ENCODE peak calls at places on chromosomes 7 and 10, in six cellular contexts. One of them, this sample, is unnamed.

GRCh38 chr10:78526347-78526746 is 492.7 kb downstream of the RPS24 start:
- DNase-seq in neural crest cell: no peak
- DNase-seq in upper lobe of left lung: no peak
- DNase-seq in B cell: no peak
- DNase-seq in AG04449: no peak
- DNase-seq in Peyer's patch: no peak
- DNase-seq in this sample: no peak

GRCh38 chr10:21174670-21175495 is 277.8 kb upstream of the NEBL start:
- DNase-seq in neural crest cell: no peak
- DNase-seq in upper lobe of left lung: no peak
- DNase-seq in B cell: no peak
- DNase-seq in AG04449: no peak
- DNase-seq in Peyer's patch: no peak
- DNase-seq in this sample: no peak

GRCh38 chr10:35508647-35509046 is 96.5 kb upstream of the GJD4 start:
- DNase-seq in neural crest cell: no peak
- DNase-seq in upper lobe of left lung: no peak
- DNase-seq in B cell: no peak
- DNase-seq in AG04449: no peak
- DNase-seq in Peyer's patch: no peak
- DNase-seq in this sample: no peak

GRCh38 chr7:77687747-77688144 is 8.5 kb upstream of the RSBN1L start:
- DNase-seq in neural crest cell: no peak
- DNase-seq in upper lobe of left lung: peak; percentile 46
- DNase-seq in B cell: no peak
- DNase-seq in AG04449: no peak
- DNase-seq in Peyer's patch: no peak
- DNase-seq in this sample: no peak

GRCh38 chr10:103111031-103111917 is 81.8 kb downstream of the NT5C2 start:
- DNase-seq in neural crest cell: no peak
- DNase-seq in upper lobe of left lung: no peak
- DNase-seq in B cell: no peak
- DNase-seq in AG04449: no peak
- DNase-seq in Peyer's patch: no peak
- DNase-seq in this sample: no peak

GRCh38 chr7:78149787-78150186 is 351.2 kb downstream of the PHTF2 start:
- DNase-seq in neural crest cell: no peak
- DNase-seq in upper lobe of left lung: no peak
- DNase-seq in B cell: no peak
- DNase-seq in AG04449: peak; percentile 59
- DNase-seq in Peyer's patch: no peak
- DNase-seq in this sample: no peak

GRCh38 chr7:39539816-39540215 is 26.4 kb upstream of the YAE1 start:
- DNase-seq in neural crest cell: no peak
- DNase-seq in upper lobe of left lung: no peak
- DNase-seq in B cell: no peak
- DNase-seq in AG04449: no peak
- DNase-seq in Peyer's patch: no peak
- DNase-seq in this sample: no peak

GRCh38 chr7:8443871-8444756 is 10.7 kb downstream of the NXPH1 start:
- DNase-seq in neural crest cell: peak; percentile 34
- DNase-seq in upper lobe of left lung: no peak
- DNase-seq in B cell: no peak
- DNase-seq in AG04449: no peak
- DNase-seq in Peyer's patch: no peak
- DNase-seq in this sample: no peak

GRCh38 chr7:88141025-88141424 is 78.8 kb downstream of the SRI start:
- DNase-seq in neural crest cell: no peak
- DNase-seq in upper lobe of left lung: no peak
- DNase-seq in B cell: no peak
- DNase-seq in AG04449: no peak
- DNase-seq in Peyer's patch: no peak
- DNase-seq in this sample: no peak

GRCh38 chr10:91621483-91622113 is 11.3 kb downstream of the PPP1R3C start:
- DNase-seq in neural crest cell: no peak
- DNase-seq in upper lobe of left lung: no peak
- DNase-seq in B cell: no peak
- DNase-seq in AG04449: no peak
- DNase-seq in Peyer's patch: no peak
- DNase-seq in this sample: no peak

GRCh38 chr7:151168787-151169162 is 1.3 kb upstream of the GBX1 start:
- DNase-seq in neural crest cell: no peak
- DNase-seq in upper lobe of left lung: no peak
- DNase-seq in B cell: no peak
- DNase-seq in AG04449: no peak
- DNase-seq in Peyer's patch: no peak
- DNase-seq in this sample: no peak

GRCh38 chr7:151166629-151167196 is 781 bp downstream of the GBX1 start:
- DNase-seq in neural crest cell: no peak
- DNase-seq in upper lobe of left lung: no peak
- DNase-seq in B cell: no peak
- DNase-seq in AG04449: no peak
- DNase-seq in Peyer's patch: no peak
- DNase-seq in this sample: no peak

GRCh38 chr7:151168022-151168786 is 710 bp upstream of the GBX1 start:
- DNase-seq in neural crest cell: peak; percentile 53
- DNase-seq in upper lobe of left lung: peak; percentile 41
- DNase-seq in B cell: no peak
- DNase-seq in AG04449: no peak
- DNase-seq in Peyer's patch: peak; percentile 61
- DNase-seq in this sample: peak; percentile 54

GRCh38 chr7:151172273-151173141 is 5.0 kb upstream of the GBX1 start:
- DNase-seq in neural crest cell: peak; percentile 86
- DNase-seq in upper lobe of left lung: peak; percentile 90
- DNase-seq in B cell: peak; percentile 75
- DNase-seq in AG04449: no peak
- DNase-seq in Peyer's patch: peak; percentile 86
- DNase-seq in this sample: peak; percentile 79

DNA sequence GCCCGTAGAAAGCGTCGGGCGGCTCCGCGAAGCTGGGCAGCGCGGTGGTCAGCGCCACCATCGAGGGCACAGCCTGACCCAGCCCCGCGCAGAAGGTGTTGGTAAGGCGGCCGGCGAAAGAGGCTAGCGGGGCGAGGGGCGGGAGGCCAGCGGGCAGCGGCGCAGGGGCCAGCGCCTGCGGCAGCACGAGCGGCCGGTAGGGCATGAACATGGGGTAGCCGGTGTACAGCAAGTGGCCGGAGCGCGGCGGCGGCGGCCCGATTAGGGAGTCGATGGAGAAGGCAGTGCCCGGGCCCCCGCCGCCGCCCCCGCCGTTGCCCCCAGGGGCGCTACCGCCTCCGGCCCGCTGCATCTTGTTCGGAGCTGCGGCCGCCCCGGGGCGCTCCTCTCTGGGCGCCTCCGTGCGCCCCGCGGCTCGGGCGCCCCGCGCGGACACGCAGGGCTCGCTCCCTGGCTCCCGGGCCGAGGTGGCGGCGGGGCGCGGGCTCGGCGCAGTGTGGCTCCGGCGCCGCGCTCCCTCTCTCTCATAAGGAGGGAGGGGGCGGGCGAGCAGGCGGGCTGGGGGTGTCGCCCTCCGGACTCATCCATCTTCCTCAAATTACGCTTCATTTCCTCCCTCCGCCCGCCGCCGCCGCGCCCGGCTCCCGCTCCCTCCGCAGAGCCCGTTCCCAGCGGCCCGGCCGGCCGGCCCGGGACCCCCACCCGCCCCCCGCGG is at the start of gene GBX1:
- DNase-seq in neural crest cell: peak; percentile 41
- DNase-seq in upper lobe of left lung: no peak
- DNase-seq in B cell: no peak
- DNase-seq in AG04449: no peak
- DNase-seq in Peyer's patch: no peak
- DNase-seq in this sample: peak; percentile 63
- TF ChIP-seq CTCF in neural crest cell: peak; percentile 56
- TF ChIP-seq CTCF in upper lobe of left lung: peak; percentile 55
- TF ChIP-seq CTCF in B cell: no peak
- TF ChIP-seq CTCF in AG04449: no peak
- TF ChIP-seq CTCF in Peyer's patch: no peak
- TF ChIP-seq CTCF in this sample: peak; percentile 58

DNA sequence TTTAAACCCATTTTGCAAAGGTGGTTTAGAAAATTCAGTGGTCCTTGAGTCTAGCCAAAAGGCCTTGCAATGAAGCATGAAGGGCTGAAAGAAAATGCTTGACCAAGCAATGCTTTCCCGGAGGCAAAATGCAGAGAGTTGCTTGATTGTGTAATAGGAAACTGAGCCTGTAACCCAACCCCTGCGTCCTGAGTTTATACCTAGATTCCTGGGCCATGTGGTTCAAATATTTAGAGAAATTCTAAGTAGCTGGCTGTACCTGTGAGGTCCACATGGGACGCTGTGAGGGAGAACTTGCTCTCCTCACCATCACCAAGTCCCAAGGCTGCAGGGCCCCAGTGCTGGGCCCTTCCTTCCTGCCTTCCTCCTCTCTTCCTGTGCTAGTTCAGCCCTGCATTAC is 45.7 kb downstream of the CXCL12 start:
- DNase-seq in neural crest cell: no peak
- DNase-seq in upper lobe of left lung: no peak
- DNase-seq in B cell: no peak
- DNase-seq in AG04449: no peak
- DNase-seq in Peyer's patch: no peak
- DNase-seq in this sample: no peak
- TF ChIP-seq CTCF in neural crest cell: no peak
- TF ChIP-seq CTCF in upper lobe of left lung: no peak
- TF ChIP-seq CTCF in B cell: no peak
- TF ChIP-seq CTCF in AG04449: no peak
- TF ChIP-seq CTCF in Peyer's patch: no peak
- TF ChIP-seq CTCF in this sample: peak; percentile 10

DNA sequence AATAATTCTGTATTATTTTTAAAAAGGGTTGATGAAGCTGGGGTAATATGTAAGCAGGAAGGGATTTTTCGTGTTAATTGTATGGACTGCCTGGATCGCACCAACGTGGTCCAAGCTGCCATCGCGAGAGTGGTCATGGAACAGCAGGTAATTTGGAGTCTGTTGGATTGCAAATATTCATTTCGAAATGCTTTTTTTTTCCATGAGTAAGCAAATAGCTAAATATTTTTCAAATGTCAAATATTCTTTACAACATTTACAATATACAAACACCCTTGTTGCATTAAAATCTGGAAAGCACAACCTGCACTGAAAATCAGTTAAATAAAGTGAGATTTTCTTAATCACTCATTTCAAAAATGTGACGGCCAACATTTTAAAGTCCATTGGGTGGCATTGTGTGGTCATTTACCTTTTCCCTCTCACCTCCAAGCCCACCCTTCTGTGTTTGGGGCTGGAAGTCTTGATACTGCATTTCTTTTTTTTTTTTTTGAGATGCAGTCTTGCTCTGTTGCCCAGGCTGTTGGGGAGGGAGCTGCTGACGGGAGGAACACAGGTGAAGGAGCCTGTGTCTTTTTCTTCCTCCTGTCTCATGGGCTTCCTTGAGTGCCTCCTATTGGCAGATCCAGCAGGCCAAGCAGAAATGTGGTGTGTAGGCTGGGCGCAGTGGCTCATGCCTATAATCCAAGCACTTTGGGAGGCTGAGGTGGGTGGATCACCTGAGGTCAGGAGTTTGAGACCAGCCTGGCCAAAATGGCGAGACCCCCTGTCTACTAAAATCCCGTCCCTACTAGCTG is 66.1 kb downstream of the MCMBP start:
- DNase-seq in neural crest cell: no peak
- DNase-seq in upper lobe of left lung: no peak
- DNase-seq in B cell: no peak
- DNase-seq in AG04449: no peak
- DNase-seq in Peyer's patch: no peak
- DNase-seq in this sample: no peak
- TF ChIP-seq CTCF in neural crest cell: no peak
- TF ChIP-seq CTCF in upper lobe of left lung: no peak
- TF ChIP-seq CTCF in B cell: no peak
- TF ChIP-seq CTCF in AG04449: no peak
- TF ChIP-seq CTCF in Peyer's patch: no peak
- TF ChIP-seq CTCF in this sample: no peak

GRCh38 chr7:122298131-122298530 is 6.4 kb downstream of the FEZF1 start:
- DNase-seq in neural crest cell: no peak
- DNase-seq in upper lobe of left lung: no peak
- DNase-seq in B cell: no peak
- DNase-seq in AG04449: no peak
- DNase-seq in Peyer's patch: no peak
- DNase-seq in this sample: no peak
- TF ChIP-seq CTCF in neural crest cell: no peak
- TF ChIP-seq CTCF in upper lobe of left lung: no peak
- TF ChIP-seq CTCF in B cell: no peak
- TF ChIP-seq CTCF in AG04449: no peak
- TF ChIP-seq CTCF in Peyer's patch: no peak
- TF ChIP-seq CTCF in this sample: no peak

GRCh38 chr7:21618706-21619105 is 75.9 kb downstream of the DNAH11 start:
- DNase-seq in neural crest cell: no peak
- DNase-seq in upper lobe of left lung: no peak
- DNase-seq in B cell: no peak
- DNase-seq in AG04449: no peak
- DNase-seq in Peyer's patch: no peak
- DNase-seq in this sample: no peak
- TF ChIP-seq CTCF in neural crest cell: no peak
- TF ChIP-seq CTCF in upper lobe of left lung: no peak
- TF ChIP-seq CTCF in B cell: no peak
- TF ChIP-seq CTCF in AG04449: no peak
- TF ChIP-seq CTCF in Peyer's patch: no peak
- TF ChIP-seq CTCF in this sample: no peak

GRCh38 chr7:2517004-2517403 is 2.6 kb upstream of the LFNG start:
- DNase-seq in neural crest cell: no peak
- DNase-seq in upper lobe of left lung: no peak
- DNase-seq in B cell: no peak
- DNase-seq in AG04449: peak; percentile 77
- DNase-seq in Peyer's patch: no peak
- DNase-seq in this sample: no peak
- TF ChIP-seq CTCF in neural crest cell: no peak
- TF ChIP-seq CTCF in upper lobe of left lung: no peak
- TF ChIP-seq CTCF in B cell: no peak
- TF ChIP-seq CTCF in AG04449: peak; percentile 29
- TF ChIP-seq CTCF in Peyer's patch: no peak
- TF ChIP-seq CTCF in this sample: no peak

DNA sequence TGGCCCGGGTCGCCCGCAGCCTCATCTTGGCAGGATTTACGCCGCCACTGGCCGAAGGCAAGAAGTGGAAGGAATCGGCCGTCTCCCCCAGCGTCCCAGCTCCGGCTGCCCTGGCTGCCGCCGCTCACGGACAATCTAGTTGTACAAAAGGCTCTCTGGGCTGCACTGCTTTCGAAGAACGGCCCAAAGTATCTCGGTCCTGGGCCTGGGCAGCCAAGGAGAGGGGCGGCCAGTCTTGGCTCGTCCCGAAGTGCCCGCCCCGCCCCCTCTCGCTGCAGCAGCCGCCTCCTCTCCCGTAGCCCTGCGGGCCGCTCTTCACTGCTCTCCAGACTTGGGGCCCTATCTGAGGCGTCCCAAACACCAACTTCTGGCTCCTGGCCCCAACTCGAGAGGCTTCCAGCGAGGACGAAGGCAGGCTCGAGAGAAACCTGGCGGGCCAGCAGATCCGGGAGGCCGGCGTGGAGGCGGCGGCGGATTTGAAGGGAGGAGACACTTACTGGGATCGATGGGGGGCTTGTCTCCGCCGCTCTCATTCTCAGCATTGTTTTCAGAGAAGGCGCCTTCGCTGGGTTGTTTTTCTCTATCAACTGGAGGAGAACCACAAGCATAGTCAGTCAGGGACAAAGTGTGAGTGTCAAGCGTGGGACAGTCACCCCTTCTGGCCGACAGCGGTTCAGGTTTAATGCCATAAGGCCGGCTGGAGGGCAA is 802 bp downstream of the HOXA9 start:
- DNase-seq in neural crest cell: no peak
- DNase-seq in upper lobe of left lung: no peak
- DNase-seq in B cell: no peak
- DNase-seq in AG04449: no peak
- DNase-seq in Peyer's patch: peak; percentile 66
- DNase-seq in this sample: no peak
- TF ChIP-seq CTCF in neural crest cell: peak; percentile 38
- TF ChIP-seq CTCF in upper lobe of left lung: no peak
- TF ChIP-seq CTCF in B cell: no peak
- TF ChIP-seq CTCF in AG04449: peak; percentile 23
- TF ChIP-seq CTCF in Peyer's patch: no peak
- TF ChIP-seq CTCF in this sample: peak; percentile 53

GRCh38 chr7:139629392-139630082 is 106.1 kb downstream of the CLEC2L start:
- DNase-seq in neural crest cell: no peak
- DNase-seq in upper lobe of left lung: no peak
- DNase-seq in B cell: no peak
- DNase-seq in AG04449: no peak
- DNase-seq in Peyer's patch: no peak
- DNase-seq in this sample: no peak
- TF ChIP-seq CTCF in neural crest cell: no peak
- TF ChIP-seq CTCF in upper lobe of left lung: no peak
- TF ChIP-seq CTCF in B cell: no peak
- TF ChIP-seq CTCF in AG04449: no peak
- TF ChIP-seq CTCF in Peyer's patch: no peak
- TF ChIP-seq CTCF in this sample: peak; percentile 9

This sample was measured in progenitor cell of endocrine pancreas.